ENCODE peak calls at places on chromosomes 13 and 19, in ten cellular contexts. C, O, A, M, I, Y, R, F, U and Q are unnamed samples.

GRCh38 chr13:88456155-88456554 is 785.0 kb downstream of the SLITRK5 start:
- DNase-seq in C (no peak), O (no peak), A (no peak), M (no peak), I (no peak), Y (no peak), R (no peak), F (no peak), U (no peak), Q (no peak)

GRCh38 chr19:3407556-3408516 is 41.5 kb downstream of the NFIC start:
- DNase-seq in C (no peak), O (peak), A (peak), M (no peak), I (no peak), Y (peak), R (no peak), F (no peak), U (no peak), Q (no peak)

GRCh38 chr19:28847468-28847867 is 365.5 kb downstream of the UQCRFS1 start:
- DNase-seq in C (no peak), O (peak), A (no peak), M (no peak), I (no peak), Y (no peak), R (no peak), F (no peak), U (no peak), Q (no peak)

GRCh38 chr13:97749174-97749573 is 204.3 kb upstream of the IPO5 start:
- DNase-seq in C (no peak), O (no peak), A (no peak), M (no peak), I (no peak), Y (no peak), R (no peak), F (no peak), U (no peak), Q (no peak)

GRCh38 chr13:89763011-89763410 is 1584.5 kb upstream of the MIR17HG start:
- DNase-seq in C (no peak), O (no peak), A (no peak), M (no peak), I (no peak), Y (no peak), R (no peak), F (no peak), U (no peak), Q (no peak)

GRCh38 chr19:17974551-17974950 is 7.6 kb downstream of the KCNN1 start:
- DNase-seq in C (no peak), O (no peak), A (no peak), M (no peak), I (no peak), Y (no peak), R (no peak), F (no peak), U (no peak), Q (no peak)

GRCh38 chr19:2600914-2601870 is 101.3 kb downstream of the GNG7 start:
- DNase-seq in C (no peak), O (no peak), A (no peak), M (no peak), I (no peak), Y (no peak), R (no peak), F (no peak), U (no peak), Q (no peak)

GRCh38 chr19:2315818-2316353 is 7.9 kb upstream of the LINGO3 start:
- DNase-seq in C (no peak), O (peak), A (peak), M (peak), I (peak), Y (peak), R (peak), F (no peak), U (peak), Q (peak)

GRCh38 chr13:80873589-80873988 is 532.7 kb upstream of the SPRY2 start:
- DNase-seq in C (no peak), O (no peak), A (no peak), M (no peak), I (no peak), Y (no peak), R (no peak), F (no peak), U (no peak), Q (no peak)

GRCh38 chr13:71968025-71968424 is 101.0 kb upstream of the DACH1 start:
- DNase-seq in C (no peak), O (no peak), A (no peak), M (peak), I (no peak), Y (no peak), R (peak), F (no peak), U (no peak), Q (no peak)

GRCh38 chr13:37914781-37915391 is 45.3 kb upstream of the TRPC4 start:
- DNase-seq in C (no peak), O (peak), A (no peak), M (no peak), I (no peak), Y (no peak), R (peak), F (no peak), U (no peak), Q (no peak)

GRCh38 chr13:96460571-96460970 is 370.7 kb downstream of the HS6ST3 start:
- DNase-seq in C (no peak), O (peak), A (no peak), M (no peak), I (no peak), Y (no peak), R (no peak), F (no peak), U (no peak), Q (no peak)

GRCh38 chr13:31172001-31172400 is 10.3 kb upstream of the HSPH1 start:
- DNase-seq in C (no peak), O (peak), A (no peak), M (no peak), I (no peak), Y (no peak), R (no peak), F (no peak), U (no peak), Q (no peak)

GRCh38 chr13:23613971-23614370 is 43.8 kb downstream of the TNFRSF19 start:
- DNase-seq in C (no peak), O (no peak), A (no peak), M (no peak), I (no peak), Y (no peak), R (no peak), F (no peak), U (no peak), Q (no peak)

GRCh38 chr19:34430738-34431625 is 2.8 kb downstream of the UBA2 start:
- DNase-seq in C (peak), O (peak), A (no peak), M (peak), I (no peak), Y (no peak), R (no peak), F (no peak), U (peak), Q (no peak)

GRCh38 chr13:35789335-35790166 is 313.1 kb upstream of the MAB21L1 start:
- DNase-seq in C (no peak), O (peak), A (no peak), M (no peak), I (no peak), Y (no peak), R (no peak), F (no peak), U (peak), Q (no peak)

GRCh38 chr19:6424190-6424938 is at the start of gene KHSRP:
- DNase-seq in C (no peak), O (peak), A (no peak), M (peak), I (no peak), Y (no peak), R (no peak), F (peak), U (no peak), Q (peak)

GRCh38 chr19:46602392-46603194 is 1.5 kb downstream of the CALM3 start:
- DNase-seq in C (no peak), O (peak), A (peak), M (peak), I (peak), Y (no peak), R (no peak), F (no peak), U (peak), Q (no peak)

GRCh38 chr19:35337984-35338296 is 9.0 kb downstream of the CD22 start:
- DNase-seq in C (no peak), O (no peak), A (no peak), M (no peak), I (no peak), Y (no peak), R (no peak), F (no peak), U (no peak), Q (no peak)

GRCh38 chr19:30323904-30324303 is 48.3 kb upstream of the ZNF536 start:
- DNase-seq in C (no peak), O (no peak), A (no peak), M (no peak), I (no peak), Y (no peak), R (no peak), F (no peak), U (no peak), Q (no peak)

GRCh38 chr19:56840452-56841193 is at the start of the genes PEG3 and ZIM2:
- DNase-seq in C (no peak), O (peak), A (peak), M (no peak), I (peak), Y (peak), R (peak), F (no peak), U (peak), Q (no peak)

GRCh38 chr19:46904114-46905060 is 43.6 kb downstream of the ARHGAP35 start:
- DNase-seq in C (no peak), O (peak), A (no peak), M (no peak), I (no peak), Y (no peak), R (no peak), F (no peak), U (no peak), Q (no peak)

GRCh38 chr13:97574926-97575325 is 141.0 kb downstream of the RAP2A start:
- DNase-seq in C (no peak), O (peak), A (no peak), M (peak), I (no peak), Y (peak), R (no peak), F (no peak), U (no peak), Q (no peak)

GRCh38 chr19:55112246-55112780 is 5.1 kb downstream of the PPP1R12C start:
- DNase-seq in C (no peak), O (no peak), A (no peak), M (no peak), I (no peak), Y (no peak), R (no peak), F (no peak), U (no peak), Q (no peak)

GRCh38 chr13:31166591-31166990 is 4.9 kb upstream of the HSPH1 start:
- DNase-seq in C (no peak), O (no peak), A (no peak), M (no peak), I (no peak), Y (no peak), R (no peak), F (no peak), U (no peak), Q (no peak)